ENCODE peak calls at places on chromosomes 7 and 10, in four cellular contexts. Y, X, J and H are unnamed samples.

GRCh38 chr10:122302315-122302714 is 31.2 kb downstream of the BTBD16 start:
- DNase-seq in Y (no peak), X (no peak), J (no peak), H (no peak)

GRCh38 chr10:30384791-30385201 is 35.7 kb upstream of the MTPAP start:
- DNase-seq in Y (no peak), X (peak; percentile 69), J (no peak), H (peak; percentile 27)

GRCh38 chr10:1366277-1366676 is 310.1 kb downstream of the WDR37 start:
- DNase-seq in Y (no peak), X (no peak), J (no peak), H (no peak)

GRCh38 chr7:48170506-48170905 is 752 bp upstream of the ABCA13 start:
- DNase-seq in Y (no peak), X (no peak), J (no peak), H (no peak)

GRCh38 chr10:63487990-63488389 is 22.2 kb upstream of the JMJD1C start:
- DNase-seq in Y (no peak), X (no peak), J (no peak), H (no peak)

GRCh38 chr10:52615349-52615748 is 157.2 kb downstream of the MBL2 start:
- DNase-seq in Y (no peak), X (no peak), J (no peak), H (no peak)

GRCh38 chr7:146138926-146139325 is 22.3 kb downstream of the CNTNAP2 start:
- DNase-seq in Y (no peak), X (no peak), J (no peak), H (no peak)

GRCh38 chr10:61634711-61635110 is 28.0 kb upstream of the CABCOCO1 start:
- DNase-seq in Y (no peak), X (no peak), J (no peak), H (no peak)

GRCh38 chr7:44867073-44867990 is 18.0 kb downstream of the PURB start:
- DNase-seq in Y (no peak), X (peak; percentile 89), J (peak; percentile 92), H (peak; percentile 83)

GRCh38 chr10:6204341-6205191 is 1.8 kb downstream of the PFKFB3 start:
- DNase-seq in Y (no peak), X (peak; percentile 96), J (no peak), H (peak; percentile 50)

GRCh38 chr7:8133188-8133848 is 128.6 kb downstream of the ICA1 start:
- DNase-seq in Y (no peak), X (no peak), J (no peak), H (peak; percentile 91)

GRCh38 chr10:44564801-44565200 is 179.9 kb upstream of the CXCL12 start:
- DNase-seq in Y (no peak), X (no peak), J (no peak), H (no peak)

GRCh38 chr10:37865957-37866671 is 8.7 kb upstream of the ZNF248 start:
- DNase-seq in Y (no peak), X (no peak), J (no peak), H (peak; percentile 81)

GRCh38 chr10:113709221-113709838 is 29.6 kb downstream of the CASP7 start:
- DNase-seq in Y (no peak), X (peak; percentile 16), J (peak; percentile 42), H (peak; percentile 64)

GRCh38 chr10:132961-133898 is 2.0 kb upstream of the ZMYND11 start:
- DNase-seq in Y (no peak), X (peak; percentile 67), J (peak; percentile 61), H (peak; percentile 87)

GRCh38 chr7:10838205-10838604 is 135.5 kb upstream of the PHF14 start:
- DNase-seq in Y (no peak), X (peak; percentile 40), J (no peak), H (no peak)

GRCh38 chr10:51860257-51860656 is 160.9 kb upstream of the CSTF2T start:
- DNase-seq in Y (no peak), X (peak; percentile 51), J (no peak), H (no peak)

GRCh38 chr7:18685961-18686360 is 190.4 kb downstream of the HDAC9 start:
- DNase-seq in Y (no peak), X (peak; percentile 21), J (no peak), H (no peak)

GRCh38 chr7:46003161-46003560 is 82.1 kb upstream of the IGFBP3 start:
- DNase-seq in Y (no peak), X (no peak), J (no peak), H (no peak)

GRCh38 chr10:86727459-86727858 is 29.0 kb upstream of the BMPR1A start:
- DNase-seq in Y (no peak), X (no peak), J (no peak), H (peak; percentile 41)

GRCh38 chr10:28987555-28988320 is 301.1 kb upstream of the LYZL1 start:
- DNase-seq in Y (no peak), X (no peak), J (no peak), H (no peak)

GRCh38 chr7:34299066-34299465 is 359.0 kb upstream of the NPSR1 start:
- DNase-seq in Y (no peak), X (no peak), J (no peak), H (no peak)

GRCh38 chr7:90910136-90910535 is 314.0 kb downstream of the CDK14 start:
- DNase-seq in Y (no peak), X (peak; percentile 48), J (no peak), H (no peak)

GRCh38 chr7:107659666-107660065 is 962 bp upstream of the SLC26A4 start:
- DNase-seq in Y (peak; percentile 66), X (peak; percentile 83), J (peak; percentile 26), H (peak; percentile 59)

GRCh38 chr10:59090804-59091203 is 85.6 kb upstream of the PHYHIPL start:
- DNase-seq in Y (no peak), X (no peak), J (no peak), H (no peak)

GRCh38 chr10:17171131-17171530 is 30.3 kb downstream of the TRDMT1 start:
- DNase-seq in Y (no peak), X (no peak), J (no peak), H (no peak)

GRCh38 chr10:110413903-110414562 is 83.7 kb upstream of the DUSP5 start:
- DNase-seq in Y (no peak), X (no peak), J (no peak), H (peak; percentile 30)

GRCh38 chr7:17524746-17525145 is 226.3 kb downstream of the AHR start:
- DNase-seq in Y (no peak), X (peak; percentile 25), J (no peak), H (no peak)

GRCh38 chr10:24375510-24375909 is 166.6 kb downstream of the KIAA1217 start:
- DNase-seq in Y (no peak), X (no peak), J (no peak), H (peak; percentile 40)

GRCh38 chr7:146655928-146656797 is 539.6 kb downstream of the CNTNAP2 start:
- DNase-seq in Y (no peak), X (no peak), J (no peak), H (peak; percentile 0)

GRCh38 chr10:86955501-86956194 is 1.8 kb downstream of the MMRN2 start:
- DNase-seq in Y (no peak), X (no peak), J (no peak), H (no peak)

GRCh38 chr10:63700935-63701263 is 179.7 kb downstream of the REEP3 start:
- DNase-seq in Y (no peak), X (peak; percentile 54), J (no peak), H (no peak)

GRCh38 chr7:76505168-76506080 is 4.9 kb upstream of the UPK3B start:
- DNase-seq in Y (peak; percentile 54), X (no peak), J (no peak), H (no peak)

GRCh38 chr7:50283206-50283605 is 21.3 kb upstream of the IKZF1 start:
- DNase-seq in Y (no peak), X (no peak), J (no peak), H (no peak)

GRCh38 chr10:103244663-103245271 is 920 bp upstream of the RPEL1 start:
- DNase-seq in Y (peak; percentile 83), X (peak; percentile 87), J (peak; percentile 84), H (peak; percentile 76)

GRCh38 chr7:34039033-34039432 is 133.7 kb downstream of the BMPER start:
- DNase-seq in Y (no peak), X (no peak), J (no peak), H (peak; percentile 24)

GRCh38 chr10:77386833-77387232 is 250.8 kb downstream of the KCNMA1 start:
- DNase-seq in Y (no peak), X (peak; percentile 11), J (peak; percentile 33), H (peak; percentile 50)